ENCODE peak calls at places on chromosomes 3 and 15, in eight cellular contexts. X is EH; J is activated CD4-positive, alpha-beta T cell treated with anti-CD3 and anti-CD28 coated beads, Interleukin-2, amount 50 U/mL, for 4 hours; H is GM19239; V is astrocyte of the cerebellum; R is activated T-cell treated with anti-CD3 and anti-CD28 coated beads for 48 hours; O is AG10803; B is keratinocyte. G is an unnamed sample.

GRCh38 chr15:72585659-72586058 is 68.8 kb upstream of the GOLGA6B start:
- DNase-seq in X (peak; percentile 31), J (no peak), H (no peak), V (peak; percentile 9), R (no peak), O (peak; percentile 24), B (no peak), G (no peak)

GRCh38 chr3:155031191-155031590 is 48.9 kb upstream of the MME start:
- DNase-seq in X (peak; percentile 50), J (no peak), H (no peak), V (no peak), R (no peak), O (peak; percentile 82), B (no peak), G (no peak)

GRCh38 chr3:67896130-67896529 is 241.7 kb upstream of the SUCLG2 start:
- DNase-seq in X (no peak), J (no peak), H (no peak), V (no peak), R (no peak), O (no peak), B (no peak), G (no peak)

GRCh38 chr15:83992356-83993031 is 243.1 kb upstream of the GOLGA6L4 start:
- DNase-seq in X (no peak), J (no peak), H (no peak), V (no peak), R (no peak), O (no peak), B (no peak), G (no peak)

GRCh38 chr3:186626254-186626847 is 13.5 kb downstream of the AHSG start:
- DNase-seq in X (no peak), J (no peak), H (no peak), V (no peak), R (no peak), O (no peak), B (no peak), G (no peak)

GRCh38 chr3:25527796-25528195 is 99.7 kb downstream of the RARB start:
- DNase-seq in X (peak; percentile 44), J (no peak), H (no peak), V (peak; percentile 56), R (no peak), O (peak; percentile 45), B (no peak), G (peak; percentile 53)

GRCh38 chr3:110738531-110738930 is 333.1 kb upstream of the NECTIN3 start:
- DNase-seq in X (peak; percentile 56), J (no peak), H (no peak), V (no peak), R (no peak), O (peak; percentile 7), B (no peak), G (no peak)

GRCh38 chr3:377158-377561 is 180.6 kb downstream of the CHL1 start:
- DNase-seq in X (no peak), J (no peak), H (no peak), V (peak; percentile 24), R (no peak), O (peak; percentile 13), B (peak; percentile 53), G (no peak)

GRCh38 chr15:95284933-95285401 is 1045.5 kb upstream of the NR2F2 start:
- DNase-seq in X (peak; percentile 75), J (no peak), H (no peak), V (peak; percentile 68), R (no peak), O (peak; percentile 90), B (no peak), G (peak; percentile 57)

GRCh38 chr3:197547618-197548017 is 8.2 kb downstream of the BDH1 start:
- DNase-seq in X (peak; percentile 17), J (no peak), H (no peak), V (no peak), R (no peak), O (no peak), B (no peak), G (no peak)

GRCh38 chr3:11272913-11273574 is 847 bp downstream of the ATG7 start:
- DNase-seq in X (peak; percentile 16), J (no peak), H (no peak), V (no peak), R (no peak), O (peak; percentile 20), B (no peak), G (no peak)

GRCh38 chr15:65132841-65133549 is 613 bp downstream of the PDCD7 start:
- DNase-seq in X (peak; percentile 61), J (no peak), H (peak; percentile 71), V (peak; percentile 8), R (peak; percentile 23), O (peak; percentile 38), B (no peak), G (peak; percentile 7)

GRCh38 chr3:45223889-45224730 is 2.0 kb downstream of the TMEM158 start:
- DNase-seq in X (peak; percentile 43), J (peak; percentile 27), H (no peak), V (no peak), R (no peak), O (no peak), B (no peak), G (no peak)

GRCh38 chr15:55799287-55800212 is 56.6 kb upstream of the PRTG start:
- DNase-seq in X (peak; percentile 46), J (no peak), H (peak; percentile 13), V (peak; percentile 39), R (peak; percentile 23), O (no peak), B (no peak), G (no peak)

GRCh38 chr15:63513271-63513670 is 8.9 kb downstream of the USP3 start:
- DNase-seq in X (no peak), J (no peak), H (no peak), V (no peak), R (no peak), O (no peak), B (no peak), G (no peak)

GRCh38 chr3:127064391-127065137 is 81.6 kb downstream of the PLXNA1 start:
- DNase-seq in X (peak; percentile 62), J (no peak), H (no peak), V (no peak), R (no peak), O (peak; percentile 78), B (no peak), G (no peak)

GRCh38 chr3:150184426-150185071 is 213.9 kb upstream of the PFN2 start:
- DNase-seq in X (peak; percentile 49), J (no peak), H (no peak), V (no peak), R (no peak), O (peak; percentile 14), B (no peak), G (no peak)

GRCh38 chr3:19898725-19899124 is 35.3 kb downstream of the EFHB start:
- DNase-seq in X (peak; percentile 41), J (no peak), H (no peak), V (peak; percentile 8), R (no peak), O (peak; percentile 21), B (no peak), G (no peak)

GRCh38 chr3:159858650-159859049 is 130.0 kb upstream of the IL12A start:
- DNase-seq in X (no peak), J (no peak), H (no peak), V (no peak), R (no peak), O (no peak), B (no peak), G (no peak)

GRCh38 chr3:155853214-155854146 is 747 bp downstream of the SLC33A1 start:
- DNase-seq in X (peak; percentile 32), J (peak; percentile 18), H (no peak), V (no peak), R (peak; percentile 23), O (no peak), B (no peak), G (no peak)

GRCh38 chr3:23888617-23889228 is 28.1 kb downstream of the NKIRAS1 start:
- DNase-seq in X (peak; percentile 49), J (no peak), H (no peak), V (peak; percentile 43), R (no peak), O (peak; percentile 56), B (no peak), G (peak; percentile 39)

GRCh38 chr3:185815391-185816282 is 9.2 kb downstream of the IGF2BP2 start:
- DNase-seq in X (peak; percentile 64), J (no peak), H (no peak), V (no peak), R (no peak), O (peak; percentile 26), B (no peak), G (no peak)

GRCh38 chr3:184300377-184300717 is 1.3 kb downstream of the PSMD2 start:
- DNase-seq in X (peak; percentile 66), J (no peak), H (no peak), V (no peak), R (no peak), O (peak; percentile 32), B (no peak), G (no peak)

GRCh38 chr3:70832035-70832795 is 519.8 kb upstream of the MDFIC2 start:
- DNase-seq in X (peak; percentile 94), J (no peak), H (no peak), V (peak; percentile 45), R (no peak), O (peak; percentile 98), B (no peak), G (no peak)

GRCh38 chr3:11136871-11137626 is 17.2 kb upstream of the HRH1 start:
- DNase-seq in X (peak; percentile 100), J (no peak), H (no peak), V (peak; percentile 100), R (no peak), O (peak; percentile 100), B (peak; percentile 100), G (peak; percentile 93)

GRCh38 chr3:180062771-180063170 is 26.0 kb upstream of the PEX5L start:
- DNase-seq in X (no peak), J (no peak), H (no peak), V (no peak), R (no peak), O (no peak), B (no peak), G (no peak)

GRCh38 chr15:93801206-93801605 is 430.2 kb upstream of the MCTP2 start:
- DNase-seq in X (no peak), J (no peak), H (no peak), V (no peak), R (no peak), O (no peak), B (no peak), G (no peak)

GRCh38 chr3:37520802-37521350 is 340.8 kb upstream of the CTDSPL start:
- DNase-seq in X (peak; percentile 18), J (no peak), H (no peak), V (peak; percentile 16), R (no peak), O (peak; percentile 47), B (no peak), G (no peak)

GRCh38 chr3:40576431-40576830 is 51.7 kb downstream of the ZNF621 start:
- DNase-seq in X (no peak), J (no peak), H (no peak), V (peak; percentile 47), R (no peak), O (no peak), B (no peak), G (no peak)

GRCh38 chr3:138348107-138348949 is at the start of gene MRAS:
- DNase-seq in X (peak; percentile 88), J (no peak), H (no peak), V (no peak), R (peak; percentile 17), O (peak; percentile 83), B (no peak), G (no peak)

GRCh38 chr15:41930221-41930866 is 36.5 kb upstream of the SPTBN5 start:
- DNase-seq in X (peak; percentile 98), J (no peak), H (no peak), V (peak; percentile 94), R (no peak), O (peak; percentile 98), B (no peak), G (no peak)

GRCh38 chr3:171321241-171321640 is 139.0 kb downstream of the TNIK start:
- DNase-seq in X (no peak), J (no peak), H (no peak), V (no peak), R (no peak), O (peak; percentile 34), B (no peak), G (no peak)

GRCh38 chr3:152486364-152486763 is 217.6 kb downstream of the MBNL1 start:
- DNase-seq in X (no peak), J (no peak), H (no peak), V (no peak), R (no peak), O (no peak), B (no peak), G (no peak)

GRCh38 chr3:56926513-56927282 is 124.9 kb upstream of the ARHGEF3 start:
- DNase-seq in X (peak; percentile 62), J (no peak), H (no peak), V (peak; percentile 59), R (no peak), O (peak; percentile 66), B (peak; percentile 62), G (no peak)

G was measured in smooth muscle cell of the brain vasculature.